ENCODE peak calls at places on chromosomes 11 and 22, in seven cellular contexts. Z, F, S, P, E, I and V are unnamed samples. For H3K27me3, the result is how much of the 10 kb centered on the place peaks cover.

GRCh38 chr11:110433393-110434333 is 3.9 kb downstream of the FDX1 start:
- DNase-seq in Z (peak), F (peak), S (no peak), P (peak), E (no peak), I (no peak), V (no peak)

GRCh38 chr11:132054822-132055221 is 684.4 kb downstream of the NTM start:
- DNase-seq in Z (peak), F (no peak), S (no peak), P (peak), E (no peak), I (no peak), V (no peak)

GRCh38 chr11:110779108-110779507 is 66.9 kb upstream of the ARHGAP20 start:
- DNase-seq in Z (no peak), F (no peak), S (no peak), P (no peak), E (no peak), I (no peak), V (no peak)

GRCh38 chr22:25318081-25318823 is 98.8 kb downstream of the CRYBB2 start:
- DNase-seq in Z (no peak), F (no peak), S (no peak), P (no peak), E (no peak), I (no peak), V (no peak)

GRCh38 chr22:26435327-26436093 is 6.5 kb downstream of the ASPHD2 start:
- DNase-seq in Z (no peak), F (no peak), S (no peak), P (no peak), E (no peak), I (no peak), V (no peak)

GRCh38 chr11:75591371-75591770 is 29.3 kb downstream of the SERPINH1 start:
- DNase-seq in Z (no peak), F (peak), S (no peak), P (no peak), E (no peak), I (no peak), V (no peak)

GRCh38 chr11:12174145-12175143 is 64.1 kb downstream of the MICAL2 start:
- DNase-seq in Z (peak), F (no peak), S (no peak), P (peak), E (no peak), I (no peak), V (no peak)

GRCh38 chr22:45218974-45219373 is 21.7 kb downstream of the KIAA0930 start:
- DNase-seq in Z (peak), F (peak), S (no peak), P (no peak), E (no peak), I (no peak), V (no peak)

GRCh38 chr11:128843198-128843766 is 23.8 kb downstream of the KCNJ1 start:
- DNase-seq in Z (no peak), F (no peak), S (no peak), P (no peak), E (no peak), I (no peak), V (no peak)

GRCh38 chr22:25366876-25367466 is 147.5 kb downstream of the CRYBB2 start:
- DNase-seq in Z (no peak), F (no peak), S (no peak), P (no peak), E (no peak), I (no peak), V (no peak)

GRCh38 chr22:31140746-31141145 is 438 bp upstream of the PLA2G3 start:
- DNase-seq in Z (no peak), F (peak), S (no peak), P (no peak), E (no peak), I (no peak), V (no peak)

GRCh38 chr11:123560001-123560400 is 94.4 kb downstream of the SCN3B start:
- DNase-seq in Z (peak), F (peak), S (no peak), P (no peak), E (no peak), I (no peak), V (no peak)

GRCh38 chr22:49971232-49972162 is 10.9 kb downstream of the PIM3 start:
- DNase-seq in Z (peak), F (peak), S (no peak), P (peak), E (peak), I (no peak), V (no peak)

GRCh38 chr22:29205260-29205597 is 467 bp upstream of the EMID1 start:
- DNase-seq in Z (no peak), F (no peak), S (no peak), P (no peak), E (no peak), I (no peak), V (no peak)

GRCh38 chr11:93494341-93494740 is 48.9 kb downstream of the SMCO4 start:
- DNase-seq in Z (peak), F (no peak), S (no peak), P (no peak), E (no peak), I (no peak), V (no peak)

GRCh38 chr11:10540915-10541591 is at the start of gene RNF141:
- DNase-seq in Z (peak), F (peak), S (peak), P (peak), E (peak), I (peak), V (peak)

GRCh38 chr11:69637601-69637955 is 3.4 kb upstream of the CCND1 start:
- DNase-seq in Z (no peak), F (no peak), S (no peak), P (no peak), E (no peak), I (no peak), V (no peak)

DNA sequence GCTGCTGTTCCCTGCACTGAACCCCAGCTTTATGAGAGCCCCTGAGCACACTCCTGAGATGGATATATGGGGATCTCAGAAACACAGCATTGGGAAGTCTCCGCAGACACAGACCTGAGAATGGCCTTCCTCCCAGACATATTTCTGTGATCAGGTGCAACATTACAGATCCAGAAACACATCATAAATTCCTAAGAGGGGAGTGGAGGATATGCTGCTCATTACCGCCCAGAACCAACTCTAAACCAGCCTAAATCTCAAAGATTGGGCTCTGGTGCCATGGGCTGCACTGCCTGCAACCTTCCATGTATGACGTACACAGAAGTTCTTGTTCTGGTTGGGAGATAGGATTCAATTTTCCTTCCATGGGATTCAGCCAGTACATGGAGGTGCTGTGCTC is 102.0 kb downstream of the ME3 start:
- DNase-seq in Z (no peak), F (no peak), S (no peak), P (no peak), E (no peak), I (no peak), V (no peak)
- TF ChIP-seq CTCF in Z (no peak), F (no peak), S (no peak), P (no peak), E (no peak), I (no peak), V (no peak)

GRCh38 chr11:3378426-3379423 is at the start of gene ZNF195:
- DNase-seq in Z (peak), F (peak), S (peak), P (peak), E (peak), I (peak), V (peak)
- H3K27ac ChIP-seq in Z (peak), F (peak), S (peak), P (peak), E (peak), I (peak), V (peak)

GRCh38 chr11:64522843-64523242 is 68.2 kb upstream of the SLC22A12 start:
- DNase-seq in Z (no peak), F (no peak), S (no peak), P (no peak), E (no peak), I (no peak), V (no peak)
- H3K27me3 ChIP-seq in Z (under half), F (under half), S (under half), P (half or more), E (under half), I (under half), V (under half)

DNA sequence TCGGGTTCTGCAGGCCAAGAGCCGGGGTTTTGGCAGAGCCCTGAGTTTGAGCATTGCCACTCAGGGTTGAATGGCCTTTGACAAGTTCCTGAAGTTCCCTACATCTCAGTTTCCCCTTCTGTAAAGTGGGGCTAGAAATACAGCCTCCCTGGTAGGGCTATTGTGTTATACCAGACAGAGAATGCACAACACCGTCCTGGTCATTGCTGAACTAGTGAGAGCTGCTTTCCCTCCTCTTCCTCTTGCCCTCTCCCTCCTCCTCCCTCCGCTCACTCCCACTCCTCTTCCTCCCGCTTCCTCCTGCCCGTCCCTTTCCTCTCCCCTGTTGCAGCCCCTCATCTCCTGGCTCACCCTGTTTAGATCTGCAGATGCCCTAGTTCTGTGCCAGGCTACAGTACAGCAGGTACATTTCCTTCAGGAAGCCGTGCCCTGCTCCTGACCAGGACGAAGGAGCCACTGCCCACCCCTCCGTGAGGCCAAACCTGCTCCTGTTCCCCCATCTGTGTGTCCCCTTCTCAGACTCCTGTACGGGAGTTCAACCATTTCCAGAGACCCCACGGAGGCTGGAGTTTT is 91.5 kb upstream of the SHANK2 start:
- DNase-seq in Z (no peak), F (no peak), S (no peak), P (no peak), E (no peak), I (no peak), V (no peak)
- TF ChIP-seq CTCF in Z (no peak), F (no peak), S (no peak), P (no peak), E (no peak), I (no peak), V (no peak)